ENCODE peak calls at places on chromosome 21, in eight cellular contexts. B is PC-9, O is OCI-LY7, H is lung, F is body of pancreas, X is A549, G is GM20000, Y is prostate gland. V is an unnamed sample.

GRCh38 chr21:42366292-42367010 is at the start of gene TFF1:
- DNase-seq in B (peak), O (peak), H (no peak), F (peak), X (peak), G (no peak), Y (peak), V (peak)

GRCh38 chr21:41611966-41612606 is 104.1 kb upstream of the TMPRSS2 start:
- DNase-seq in B (peak), O (peak), H (no peak), F (peak), X (peak), G (peak), Y (peak), V (peak)

GRCh38 chr21:17711896-17712295 is 99.2 kb upstream of the BTG3 start:
- DNase-seq in B (no peak), O (no peak), H (no peak), F (no peak), X (no peak), G (no peak), Y (no peak), V (no peak)

GRCh38 chr21:41768371-41769042 is 1.7 kb upstream of the RIPK4 start:
- DNase-seq in B (peak), O (peak), H (no peak), F (peak), X (peak), G (no peak), Y (no peak), V (peak)

GRCh38 chr21:31647650-31648049 is 11.8 kb upstream of the SOD1 start:
- DNase-seq in B (no peak), O (peak), H (no peak), F (no peak), X (no peak), G (peak), Y (no peak), V (no peak)

GRCh38 chr21:29306920-29307319 is 8.2 kb downstream of the BACH1 start:
- DNase-seq in B (no peak), O (no peak), H (no peak), F (no peak), X (no peak), G (no peak), Y (no peak), V (no peak)

GRCh38 chr21:42975886-42976608 is 1.7 kb downstream of the PKNOX1 start:
- DNase-seq in B (no peak), O (no peak), H (no peak), F (no peak), X (no peak), G (no peak), Y (no peak), V (no peak)

GRCh38 chr21:40662889-40663288 is 184.1 kb downstream of the DSCAM start:
- DNase-seq in B (no peak), O (no peak), H (no peak), F (no peak), X (no peak), G (no peak), Y (no peak), V (no peak)

GRCh38 chr21:41840880-41841279 is 38.3 kb downstream of the PRDM15 start:
- DNase-seq in B (no peak), O (no peak), H (no peak), F (no peak), X (no peak), G (no peak), Y (no peak), V (no peak)

DNA sequence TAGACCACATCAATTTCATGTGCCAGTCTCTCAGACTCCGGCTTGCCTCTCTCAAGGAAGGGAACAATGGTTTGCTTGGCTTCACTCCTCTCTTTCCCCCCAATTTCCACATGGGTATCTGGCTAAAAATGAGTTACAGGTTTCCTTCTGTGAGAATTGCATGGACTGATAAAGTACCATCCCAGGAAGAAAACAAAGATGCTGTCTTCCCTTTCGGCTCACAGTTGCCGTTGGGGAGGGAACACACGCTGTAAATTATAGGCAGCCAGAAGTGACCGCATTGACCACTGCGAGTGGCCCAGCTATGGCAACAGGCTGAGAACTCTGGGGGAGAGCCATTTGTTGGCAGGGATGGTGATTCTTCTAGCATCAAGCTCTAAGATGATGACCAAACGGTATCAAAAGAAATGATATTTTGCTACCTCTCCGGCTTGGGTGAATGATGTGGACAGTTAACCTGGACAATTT is 2.8 kb downstream of the RUNX1 start:
- DNase-seq in B (no peak), O (no peak), H (no peak), F (no peak), X (no peak), G (no peak), Y (no peak), V (no peak)
- TF ChIP-seq CTCF in B (no peak), O (no peak), H (no peak), F (no peak), X (no peak), G (no peak), Y (no peak), V (no peak)

GRCh38 chr21:45556645-45557601 is 14.7 kb upstream of the SLC19A1 start:
- DNase-seq in B (no peak), O (no peak), H (no peak), F (peak), X (no peak), G (no peak), Y (no peak), V (no peak)

GRCh38 chr21:45554477-45555175 is 12.4 kb upstream of the SLC19A1 start:
- DNase-seq in B (peak), O (peak), H (peak), F (peak), X (peak), G (peak), Y (peak), V (peak)

GRCh38 chr21:45555251-45555556 is 13.0 kb upstream of the SLC19A1 start:
- DNase-seq in B (no peak), O (no peak), H (no peak), F (no peak), X (no peak), G (no peak), Y (no peak), V (no peak)

GRCh38 chr21:45556302-45556644 is 14.0 kb upstream of the SLC19A1 start:
- DNase-seq in B (no peak), O (no peak), H (no peak), F (no peak), X (no peak), G (no peak), Y (no peak), V (no peak)

DNA sequence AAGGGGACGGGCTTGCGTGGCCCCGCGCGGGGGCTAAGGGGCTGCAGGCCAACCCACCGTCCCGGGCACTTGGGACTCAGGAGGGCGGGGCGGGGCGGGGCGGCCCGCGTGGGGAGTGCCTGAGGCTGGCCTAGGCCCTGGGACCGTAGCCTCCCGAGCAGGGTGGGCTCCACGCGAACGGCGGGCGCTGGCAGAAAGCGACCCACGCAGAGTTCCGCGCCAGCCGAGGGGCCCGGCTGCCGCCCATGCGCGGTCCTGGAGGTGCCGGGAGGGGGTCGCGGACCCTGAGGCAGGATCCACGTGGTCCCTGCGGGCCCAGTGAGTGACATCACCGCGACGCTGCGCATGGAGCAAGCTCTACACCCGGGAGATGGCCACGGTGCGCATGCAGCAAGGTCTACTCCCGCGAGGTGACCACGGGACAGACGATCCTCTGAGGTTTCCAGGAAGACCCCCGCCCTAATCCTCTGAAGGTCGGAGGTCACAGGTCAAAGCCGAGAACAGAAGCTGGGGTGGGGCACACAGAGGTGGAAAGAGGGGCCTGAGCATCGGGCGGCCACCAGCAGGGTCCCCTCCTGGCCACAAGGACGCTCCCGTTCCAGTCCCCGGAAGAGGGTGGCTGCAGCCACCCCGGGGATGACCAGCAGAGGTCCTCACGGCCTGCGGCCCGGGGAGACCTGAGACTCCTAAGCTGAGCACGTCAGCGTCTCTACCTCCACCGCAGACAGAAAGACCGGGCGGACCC is 13.5 kb upstream of the SLC19A1 start:
- DNase-seq in B (no peak), O (peak), H (peak), F (peak), X (peak), G (peak), Y (peak), V (no peak)
- TF ChIP-seq CTCF in B (no peak), O (peak), H (peak), F (peak), X (peak), G (peak), Y (peak), V (no peak)

GRCh38 chr21:37704751-37705150 is 211.5 kb downstream of the KCNJ6 start:
- DNase-seq in B (no peak), O (no peak), H (no peak), F (no peak), X (no peak), G (no peak), Y (no peak), V (no peak)

GRCh38 chr21:37699024-37699770 is 217.1 kb downstream of the KCNJ6 start:
- DNase-seq in B (no peak), O (no peak), H (no peak), F (no peak), X (no peak), G (no peak), Y (no peak), V (no peak)

GRCh38 chr21:37702241-37702640 is 214.0 kb downstream of the KCNJ6 start:
- DNase-seq in B (no peak), O (no peak), H (no peak), F (no peak), X (no peak), G (no peak), Y (no peak), V (no peak)

GRCh38 chr21:37696936-37697335 is 219.3 kb downstream of the KCNJ6 start:
- DNase-seq in B (no peak), O (no peak), H (no peak), F (no peak), X (no peak), G (no peak), Y (no peak), V (no peak)

DNA sequence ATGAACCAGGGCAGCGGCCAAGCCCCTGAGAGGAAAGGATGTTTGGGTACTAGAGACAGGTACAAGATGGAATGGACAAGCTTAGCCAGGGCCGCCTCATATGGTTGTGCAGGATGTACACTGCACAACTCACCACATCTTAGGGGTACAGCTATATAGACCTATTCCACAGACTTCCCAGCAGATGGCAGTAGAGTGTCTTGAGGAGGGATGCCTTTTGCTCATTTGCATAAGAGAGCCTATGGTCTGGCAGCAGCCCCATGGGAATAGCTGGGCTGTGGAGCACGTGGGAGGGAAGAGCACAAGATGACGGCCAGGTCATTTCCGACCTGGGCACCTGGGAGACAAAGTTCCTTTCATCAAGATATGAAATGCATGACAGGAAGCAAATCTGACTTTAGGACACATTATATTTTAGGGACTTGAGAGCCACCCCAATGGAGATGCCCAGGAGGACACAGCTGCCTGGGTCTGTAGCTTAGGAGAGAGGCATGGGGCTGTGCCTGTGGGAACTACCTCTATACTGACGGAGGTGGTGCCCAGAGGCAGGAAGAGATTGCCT is 215.5 kb downstream of the KCNJ6 start:
- DNase-seq in B (peak), O (peak), H (no peak), F (peak), X (peak), G (peak), Y (no peak), V (peak)
- TF ChIP-seq CTCF in B (peak), O (peak), H (peak), F (peak), X (peak), G (peak), Y (peak), V (peak)

GRCh38 chr21:45289655-45290515 is 2.2 kb upstream of the POFUT2 start:
- DNase-seq in B (no peak), O (no peak), H (no peak), F (no peak), X (peak), G (no peak), Y (no peak), V (no peak)
- TF ChIP-seq CTCF in B (no peak), O (peak), H (no peak), F (no peak), X (no peak), G (no peak), Y (no peak), V (no peak)

GRCh38 chr21:24375201-24375600 is 1232.1 kb downstream of the MRPL39 start:
- DNase-seq in B (no peak), O (no peak), H (no peak), F (no peak), X (no peak), G (no peak), Y (no peak), V (no peak)
- TF ChIP-seq CTCF in B (no peak), O (peak), H (no peak), F (no peak), X (no peak), G (no peak), Y (no peak), V (no peak)